ENCODE peak calls at places on chromosome 12, in six cellular contexts. One of them, this sample, is unnamed.

GRCh38 chr12:94766397-94766796 is 116.0 kb upstream of the TMCC3 start:
- DNase-seq in ovary: no peak
- DNase-seq in activated CD8-positive, alpha-beta T cell treated with anti-CD3 and anti-CD28 coated beads for 36 hours: no peak
- DNase-seq in brain microvascular endothelial cell: no peak
- DNase-seq in mammary epithelial cell: no peak
- DNase-seq in A673: no peak
- DNase-seq in this sample: no peak

GRCh38 chr12:116053479-116054195 is 223.9 kb downstream of the MED13L start:
- DNase-seq in ovary: no peak
- DNase-seq in activated CD8-positive, alpha-beta T cell treated with anti-CD3 and anti-CD28 coated beads for 36 hours: no peak
- DNase-seq in brain microvascular endothelial cell: peak
- DNase-seq in mammary epithelial cell: peak
- DNase-seq in A673: no peak
- DNase-seq in this sample: no peak

GRCh38 chr12:89347325-89347829 is 4.9 kb downstream of the DUSP6 start:
- DNase-seq in ovary: no peak
- DNase-seq in activated CD8-positive, alpha-beta T cell treated with anti-CD3 and anti-CD28 coated beads for 36 hours: no peak
- DNase-seq in brain microvascular endothelial cell: no peak
- DNase-seq in mammary epithelial cell: peak
- DNase-seq in A673: peak
- DNase-seq in this sample: no peak

GRCh38 chr12:3231399-3231876 is 154.3 kb downstream of the TSPAN9 start:
- DNase-seq in ovary: peak
- DNase-seq in activated CD8-positive, alpha-beta T cell treated with anti-CD3 and anti-CD28 coated beads for 36 hours: no peak
- DNase-seq in brain microvascular endothelial cell: no peak
- DNase-seq in mammary epithelial cell: no peak
- DNase-seq in A673: no peak
- DNase-seq in this sample: no peak

GRCh38 chr12:58387199-58387598 is 445.8 kb downstream of the ATP23 start:
- DNase-seq in ovary: no peak
- DNase-seq in activated CD8-positive, alpha-beta T cell treated with anti-CD3 and anti-CD28 coated beads for 36 hours: no peak
- DNase-seq in brain microvascular endothelial cell: peak
- DNase-seq in mammary epithelial cell: peak
- DNase-seq in A673: no peak
- DNase-seq in this sample: no peak

GRCh38 chr12:84463756-84464495 is 448.7 kb downstream of the SLC6A15 start:
- DNase-seq in ovary: no peak
- DNase-seq in activated CD8-positive, alpha-beta T cell treated with anti-CD3 and anti-CD28 coated beads for 36 hours: no peak
- DNase-seq in brain microvascular endothelial cell: no peak
- DNase-seq in mammary epithelial cell: no peak
- DNase-seq in A673: no peak
- DNase-seq in this sample: no peak

GRCh38 chr12:82359115-82359478 is 768 bp downstream of the METTL25 start:
- DNase-seq in ovary: peak
- DNase-seq in activated CD8-positive, alpha-beta T cell treated with anti-CD3 and anti-CD28 coated beads for 36 hours: peak
- DNase-seq in brain microvascular endothelial cell: no peak
- DNase-seq in mammary epithelial cell: no peak
- DNase-seq in A673: no peak
- DNase-seq in this sample: no peak

GRCh38 chr12:49783917-49784676 is 42.7 kb downstream of the TMBIM6 start:
- DNase-seq in ovary: no peak
- DNase-seq in activated CD8-positive, alpha-beta T cell treated with anti-CD3 and anti-CD28 coated beads for 36 hours: no peak
- DNase-seq in brain microvascular endothelial cell: no peak
- DNase-seq in mammary epithelial cell: no peak
- DNase-seq in A673: no peak
- DNase-seq in this sample: no peak

GRCh38 chr12:52182456-52182855 is 9.4 kb downstream of the KRT80 start:
- DNase-seq in ovary: no peak
- DNase-seq in activated CD8-positive, alpha-beta T cell treated with anti-CD3 and anti-CD28 coated beads for 36 hours: no peak
- DNase-seq in brain microvascular endothelial cell: no peak
- DNase-seq in mammary epithelial cell: no peak
- DNase-seq in A673: no peak
- DNase-seq in this sample: peak

GRCh38 chr12:105765053-105766019 is 373.4 kb downstream of the NUAK1 start:
- DNase-seq in ovary: no peak
- DNase-seq in activated CD8-positive, alpha-beta T cell treated with anti-CD3 and anti-CD28 coated beads for 36 hours: no peak
- DNase-seq in brain microvascular endothelial cell: no peak
- DNase-seq in mammary epithelial cell: no peak
- DNase-seq in A673: no peak
- DNase-seq in this sample: no peak

GRCh38 chr12:89863968-89864367 is 155.3 kb upstream of the ATP2B1 start:
- DNase-seq in ovary: no peak
- DNase-seq in activated CD8-positive, alpha-beta T cell treated with anti-CD3 and anti-CD28 coated beads for 36 hours: peak
- DNase-seq in brain microvascular endothelial cell: no peak
- DNase-seq in mammary epithelial cell: no peak
- DNase-seq in A673: peak
- DNase-seq in this sample: no peak

GRCh38 chr12:92943482-92944250 is 14.6 kb upstream of the EEA1 start:
- DNase-seq in ovary: no peak
- DNase-seq in activated CD8-positive, alpha-beta T cell treated with anti-CD3 and anti-CD28 coated beads for 36 hours: no peak
- DNase-seq in brain microvascular endothelial cell: no peak
- DNase-seq in mammary epithelial cell: no peak
- DNase-seq in A673: no peak
- DNase-seq in this sample: no peak

GRCh38 chr12:120225852-120226640 is 25.1 kb upstream of the RPLP0 start:
- DNase-seq in ovary: no peak
- DNase-seq in activated CD8-positive, alpha-beta T cell treated with anti-CD3 and anti-CD28 coated beads for 36 hours: peak
- DNase-seq in brain microvascular endothelial cell: no peak
- DNase-seq in mammary epithelial cell: no peak
- DNase-seq in A673: no peak
- DNase-seq in this sample: no peak

GRCh38 chr12:70571705-70572269 is 65.4 kb downstream of the PTPRB start:
- DNase-seq in ovary: no peak
- DNase-seq in activated CD8-positive, alpha-beta T cell treated with anti-CD3 and anti-CD28 coated beads for 36 hours: no peak
- DNase-seq in brain microvascular endothelial cell: no peak
- DNase-seq in mammary epithelial cell: no peak
- DNase-seq in A673: peak
- DNase-seq in this sample: no peak

GRCh38 chr12:14058717-14059116 is 77.3 kb upstream of the GRIN2B start:
- DNase-seq in ovary: no peak
- DNase-seq in activated CD8-positive, alpha-beta T cell treated with anti-CD3 and anti-CD28 coated beads for 36 hours: no peak
- DNase-seq in brain microvascular endothelial cell: no peak
- DNase-seq in mammary epithelial cell: no peak
- DNase-seq in A673: no peak
- DNase-seq in this sample: no peak

GRCh38 chr12:49825360-49825970 is 2.7 kb downstream of the NCKAP5L start:
- DNase-seq in ovary: no peak
- DNase-seq in activated CD8-positive, alpha-beta T cell treated with anti-CD3 and anti-CD28 coated beads for 36 hours: no peak
- DNase-seq in brain microvascular endothelial cell: peak
- DNase-seq in mammary epithelial cell: peak
- DNase-seq in A673: no peak
- DNase-seq in this sample: no peak

GRCh38 chr12:121579981-121580868 is 598 bp downstream of the KDM2B start:
- DNase-seq in ovary: peak
- DNase-seq in activated CD8-positive, alpha-beta T cell treated with anti-CD3 and anti-CD28 coated beads for 36 hours: peak
- DNase-seq in brain microvascular endothelial cell: peak
- DNase-seq in mammary epithelial cell: peak
- DNase-seq in A673: peak
- DNase-seq in this sample: peak

This sample was measured in pancreas.